ENCODE peak calls at places on chromosomes 5 and 9, in eight cellular contexts. U, W, P, D, Q, S, F and N are unnamed samples.

GRCh38 chr5:68406767-68407232 is 191.2 kb downstream of the PIK3R1 start:
- DNase-seq in Q (no peak), U (no peak), W (no peak), S (peak), F (no peak), P (no peak), D (no peak), N (peak)

GRCh38 chr5:119319401-119319800 is 36.4 kb upstream of the TNFAIP8 start:
- DNase-seq in Q (no peak), P (no peak), F (no peak), S (no peak), U (no peak), W (no peak), D (no peak), N (no peak)

GRCh38 chr5:138929571-138929955 is 54.4 kb upstream of the LRRTM2 start:
- DNase-seq in P (no peak), Q (no peak), D (no peak), W (no peak), U (no peak), F (no peak), S (no peak), N (no peak)

GRCh38 chr9:112218908-112219307 is 43.8 kb upstream of the SUSD1 start:
- DNase-seq in W (no peak), F (no peak), S (no peak), U (no peak), P (no peak), D (no peak), Q (no peak), N (no peak)

GRCh38 chr9:503881-504852 is 289.5 kb downstream of the DOCK8 start:
- DNase-seq in P (peak), U (peak), D (peak), S (peak), F (peak), W (peak), Q (peak), N (peak)

GRCh38 chr5:137304227-137304874 is 194.8 kb downstream of the SPOCK1 start:
- DNase-seq in F (no peak), D (no peak), Q (no peak), P (no peak), U (no peak), W (peak), S (peak), N (no peak)

GRCh38 chr5:160685219-160685618 is 166.8 kb downstream of the ATP10B start:
- DNase-seq in W (no peak), S (peak), U (no peak), D (no peak), Q (no peak), P (no peak), F (no peak), N (no peak)

GRCh38 chr9:128607642-128608350 is 48.9 kb downstream of the DYNC2I2 start:
- DNase-seq in S (no peak), Q (no peak), F (no peak), P (no peak), D (peak), W (peak), U (no peak), N (no peak)

GRCh38 chr9:126647585-126648110 is 33.9 kb downstream of the LMX1B start:
- DNase-seq in Q (no peak), S (no peak), P (no peak), F (no peak), U (no peak), D (no peak), W (peak), N (no peak)

DNA sequence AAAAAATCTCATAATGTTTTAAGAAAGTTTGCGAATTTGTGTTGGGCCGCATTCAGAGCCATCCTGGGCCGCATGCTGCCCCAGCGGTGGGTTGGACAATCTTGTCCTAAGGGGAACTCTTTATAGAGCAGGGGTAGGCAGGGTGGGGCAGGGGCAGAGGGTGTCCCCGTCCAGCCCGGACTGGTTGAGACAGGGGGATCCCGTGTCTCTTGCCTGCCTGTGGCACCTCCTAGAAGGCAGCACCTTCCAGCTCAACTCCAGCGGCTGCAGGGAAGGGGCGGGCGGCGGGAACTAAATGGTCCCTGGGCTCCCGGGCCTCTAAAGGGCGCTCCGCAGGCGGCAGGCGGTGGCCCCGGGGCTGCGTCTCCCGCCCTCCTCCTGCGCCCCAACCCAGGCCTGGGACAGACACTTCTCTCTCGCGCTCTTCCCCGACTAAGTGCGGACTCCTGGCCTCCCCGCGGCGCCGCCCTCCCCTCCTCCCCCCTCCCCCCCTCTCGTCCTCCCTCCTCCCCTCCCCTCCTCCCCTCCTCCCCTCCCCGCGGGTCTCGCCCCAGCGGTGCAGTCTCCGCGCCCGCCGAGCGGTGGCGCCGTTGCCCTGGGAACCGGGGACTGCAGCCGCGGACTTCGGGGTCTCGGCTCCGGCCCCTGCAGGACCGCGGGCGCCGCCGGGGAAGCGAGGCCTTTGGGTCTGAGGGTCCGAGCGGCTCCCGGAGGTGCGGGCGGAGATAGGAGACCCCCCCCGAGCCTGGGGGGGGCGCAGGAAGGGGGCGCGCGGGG is 132.6 kb downstream of the MRPL36 start:
- DNase-seq in S (no peak), F (peak), D (no peak), U (no peak), W (peak), P (no peak), Q (no peak), N (no peak)
- TF ChIP-seq CTCF in S (no peak), F (peak), D (no peak), U (no peak), W (peak), P (peak), Q (peak), N (no peak)

GRCh38 chr9:22455181-22455580 is 8.6 kb downstream of the DMRTA1 start:
- DNase-seq in S (no peak), P (no peak), Q (no peak), W (no peak), F (no peak), D (no peak), U (no peak), N (no peak)

GRCh38 chr9:22457448-22457847 is 10.8 kb downstream of the DMRTA1 start:
- DNase-seq in Q (no peak), S (no peak), P (no peak), U (no peak), D (no peak), W (no peak), F (no peak), N (no peak)

GRCh38 chr9:22447607-22448305 is 1.1 kb downstream of the DMRTA1 start:
- DNase-seq in Q (no peak), W (no peak), U (no peak), F (no peak), P (no peak), S (peak), D (no peak), N (no peak)

GRCh38 chr9:22454021-22454420 is 7.4 kb downstream of the DMRTA1 start:
- DNase-seq in F (no peak), D (no peak), S (no peak), U (no peak), P (no peak), W (no peak), Q (peak), N (no peak)

DNA sequence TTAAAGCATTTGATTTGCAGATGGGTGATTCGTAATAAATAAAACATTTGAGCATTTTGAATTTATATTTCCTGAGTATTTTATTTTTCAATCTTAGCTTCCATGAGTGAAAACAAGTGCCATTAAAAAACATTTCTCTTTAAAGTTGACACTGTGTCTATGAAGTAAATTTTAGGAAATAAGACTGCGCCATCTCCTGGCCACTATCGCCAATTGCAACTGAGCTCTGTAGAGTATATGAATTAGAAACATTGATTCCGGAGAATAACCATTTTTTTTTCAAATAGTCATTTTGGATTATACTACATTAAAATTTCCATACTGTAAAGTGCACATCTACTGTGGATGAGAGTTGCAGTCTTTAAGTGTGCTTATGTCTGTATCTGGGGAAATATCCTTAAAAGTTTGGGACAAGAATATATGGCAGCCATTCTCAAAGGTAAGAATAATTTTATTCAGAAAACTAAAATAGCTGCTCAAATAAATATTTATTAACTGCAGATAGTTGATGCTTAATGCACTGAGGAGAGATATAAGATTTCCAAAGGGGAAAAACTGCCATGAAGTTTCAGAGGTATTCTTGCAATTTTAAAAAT is 5.9 kb downstream of the DMRTA1 start:
- DNase-seq in F (no peak), S (peak), Q (no peak), W (peak), U (peak), D (no peak), P (peak), N (peak)
- TF ChIP-seq CTCF in F (peak), S (peak), Q (peak), W (peak), U (peak), D (peak), P (peak), N (peak)

GRCh38 chr5:143217804-143218160 is 185.7 kb downstream of the NR3C1 start:
- DNase-seq in U (no peak), D (no peak), S (no peak), F (no peak), Q (no peak), W (no peak), P (no peak), N (no peak)

GRCh38 chr5:143216211-143216610 is 187.3 kb downstream of the NR3C1 start:
- DNase-seq in U (no peak), F (no peak), W (no peak), S (no peak), D (no peak), P (no peak), Q (no peak), N (no peak)

GRCh38 chr5:143215685-143216084 is 187.8 kb downstream of the NR3C1 start:
- DNase-seq in S (no peak), Q (no peak), P (no peak), U (no peak), W (no peak), D (no peak), F (no peak), N (no peak)

GRCh38 chr5:143218563-143219170 is 184.8 kb downstream of the NR3C1 start:
- DNase-seq in U (no peak), Q (no peak), D (no peak), W (no peak), S (no peak), P (no peak), F (no peak), N (no peak)

DNA sequence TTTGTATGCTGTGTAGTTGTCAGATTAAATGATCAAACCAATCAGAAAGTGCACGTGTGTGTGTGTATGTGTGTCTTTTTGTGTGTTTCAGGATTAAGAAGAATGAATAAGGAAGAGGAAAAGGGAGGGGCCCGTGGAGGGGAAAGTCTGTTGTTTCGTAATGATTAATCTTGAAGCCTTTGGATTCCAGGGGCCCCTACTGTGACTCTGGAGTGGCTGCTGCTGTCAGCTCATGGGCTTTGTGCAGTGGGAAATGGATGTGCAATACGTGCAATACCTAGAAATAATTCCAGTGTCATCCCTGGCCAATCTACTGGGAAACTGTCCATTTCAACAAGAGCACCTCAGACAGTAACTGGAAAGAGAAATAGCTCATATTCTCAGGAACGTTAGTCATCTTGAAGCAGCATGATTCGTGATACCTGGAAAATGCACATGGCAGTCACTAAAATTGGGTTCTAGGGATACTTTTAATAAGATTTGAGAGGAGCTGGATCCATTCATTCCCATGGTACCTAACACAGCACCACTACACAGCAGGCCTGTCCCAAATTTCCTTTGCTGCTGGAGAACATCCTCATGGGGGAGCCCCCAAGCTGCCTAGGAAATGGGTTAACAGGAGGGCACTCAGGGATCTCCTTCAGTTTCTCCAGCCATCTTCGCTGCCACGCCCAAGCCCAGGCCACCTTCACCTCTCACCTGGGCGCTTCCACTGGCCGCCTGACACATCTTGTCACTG is 186.3 kb downstream of the NR3C1 start:
- DNase-seq in S (no peak), W (no peak), D (no peak), P (no peak), U (no peak), F (no peak), Q (no peak), N (no peak)
- TF ChIP-seq CTCF in S (no peak), W (no peak), D (no peak), P (peak), U (no peak), F (no peak), Q (no peak), N (no peak)

DNA sequence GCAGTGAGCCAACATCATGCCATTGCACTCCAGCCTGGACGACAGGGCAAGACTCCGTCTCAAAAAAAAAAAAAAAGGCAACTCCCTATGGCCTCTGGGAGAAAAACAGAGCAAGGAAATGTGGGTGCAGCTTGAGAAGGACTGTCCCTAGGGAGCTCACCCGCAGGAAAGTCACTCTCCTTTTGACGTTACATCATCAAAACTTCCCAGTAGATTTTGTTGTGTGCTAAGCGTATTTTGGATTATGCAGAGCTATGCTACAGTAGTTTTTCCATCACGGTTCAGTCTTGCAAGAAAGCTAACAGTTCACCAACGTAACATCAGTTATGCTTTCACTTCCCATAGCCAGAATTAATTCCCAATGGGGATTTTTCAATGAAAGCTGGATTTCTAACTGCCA is 138.8 kb downstream of the HSD17B3 start:
- DNase-seq in Q (no peak), D (no peak), S (no peak), F (no peak), P (no peak), W (no peak), U (no peak), N (no peak)
- TF ChIP-seq CTCF in Q (no peak), D (no peak), S (no peak), F (no peak), P (no peak), W (no peak), U (no peak), N (no peak)

GRCh38 chr5:121870489-121870888 is 18.8 kb downstream of the FTMT start:
- DNase-seq in D (no peak), U (no peak), P (peak), Q (no peak), W (no peak), F (no peak), S (no peak), N (no peak)
- TF ChIP-seq CTCF in D (no peak), U (no peak), P (peak), Q (no peak), W (no peak), F (no peak), S (no peak), N (no peak)